ENCODE peak calls at places on chromosome 22, in six cellular contexts. X, H, A, T, C and B are unnamed samples. For H3K4me1, the result is how much of the 10 kb centered on the place peaks cover.

GRCh38 chr22:45228401-45228754 is 12.3 kb downstream of the KIAA0930 start:
- DNase-seq in X (no peak), A (no peak), C (no peak), T (no peak), H (no peak), B (no peak)

GRCh38 chr22:31243339-31244043 is 31.4 kb downstream of the LIMK2 start:
- DNase-seq in C (no peak), X (no peak), T (no peak), A (peak), H (no peak), B (no peak)

GRCh38 chr22:42932857-42933782 is 76.0 kb upstream of the ARFGAP3 start:
- DNase-seq in A (no peak), C (no peak), T (peak), H (no peak), X (no peak), B (no peak)

GRCh38 chr22:32444068-32444467 is 20.2 kb downstream of the BPIFC start:
- DNase-seq in H (no peak), C (no peak), A (peak), T (no peak), X (no peak), B (no peak)

GRCh38 chr22:28283025-28283654 is 364.1 kb upstream of the PITPNB start:
- DNase-seq in H (no peak), C (no peak), T (no peak), A (no peak), X (no peak), B (no peak)

GRCh38 chr22:42651134-42651533 is 1.9 kb upstream of the CYB5R3 start:
- DNase-seq in C (no peak), A (no peak), T (no peak), H (no peak), X (no peak), B (no peak)

GRCh38 chr22:30872282-30873041 is 96.1 kb downstream of the MORC2 start:
- DNase-seq in C (no peak), H (peak), A (no peak), X (no peak), T (no peak), B (no peak)

GRCh38 chr22:28903080-28903479 is 19.7 kb downstream of the ZNRF3 start:
- DNase-seq in T (peak), X (no peak), H (peak), A (no peak), C (no peak), B (no peak)

GRCh38 chr22:28015676-28016601 is 96.9 kb upstream of the PITPNB start:
- DNase-seq in H (peak), T (peak), A (no peak), C (peak), X (no peak), B (no peak)

GRCh38 chr22:34067031-34067430 is 146.8 kb upstream of the LARGE1 start:
- DNase-seq in X (no peak), A (no peak), C (no peak), H (no peak), T (no peak), B (no peak)

GRCh38 chr22:24107668-24108067 is 73.6 kb upstream of the SUSD2 start:
- DNase-seq in H (peak), X (no peak), C (peak), A (no peak), T (peak), B (peak)

GRCh38 chr22:17890245-17890671 is 116.0 kb upstream of the BID start:
- DNase-seq in H (no peak), X (no peak), T (no peak), A (no peak), C (no peak), B (no peak)

GRCh38 chr22:27318516-27318915 is 483.0 kb downstream of the MN1 start:
- DNase-seq in X (no peak), H (peak), A (peak), C (peak), T (no peak), B (no peak)

GRCh38 chr22:45226681-45227186 is 14.0 kb downstream of the KIAA0930 start:
- DNase-seq in H (no peak), X (no peak), T (peak), C (no peak), A (no peak), B (no peak)

GRCh38 chr22:24230911-24231656 is 13.8 kb downstream of the GGT5 start:
- DNase-seq in T (peak), H (no peak), C (no peak), X (peak), A (peak), B (no peak)

GRCh38 chr22:46147471-46148267 is 2.7 kb upstream of the PPARA start:
- DNase-seq in A (no peak), C (no peak), H (peak), T (peak), X (no peak), B (no peak)

GRCh38 chr22:30310881-30311771 is 15.6 kb downstream of the TBC1D10A start:
- DNase-seq in H (peak), T (peak), A (no peak), X (no peak), C (peak), B (peak)

GRCh38 chr22:24189249-24190158 is 8.2 kb downstream of the SUSD2 start:
- DNase-seq in X (peak), T (peak), H (peak), A (peak), C (peak), B (no peak)

GRCh38 chr22:39493759-39494158 is 8.3 kb upstream of the MIEF1 start:
- DNase-seq in A (no peak), T (no peak), C (no peak), X (no peak), H (no peak), B (no peak)

GRCh38 chr22:21974058-21974649 is 8.4 kb downstream of the TOP3B start:
- DNase-seq in A (no peak), C (no peak), H (no peak), T (no peak), X (no peak), B (no peak)

GRCh38 chr22:29044657-29045176 is 16.9 kb downstream of the C22orf31 start:
- DNase-seq in H (no peak), C (no peak), X (no peak), T (no peak), A (no peak), B (no peak)

GRCh38 chr22:41919357-41920224 is 4.7 kb upstream of the SHISA8 start:
- DNase-seq in C (no peak), T (peak), A (no peak), X (peak), H (no peak), B (no peak)

GRCh38 chr22:16789860-16790493 is 35.2 kb downstream of the XKR3 start:
- DNase-seq in A (no peak), X (no peak), T (no peak), C (no peak), H (no peak), B (no peak)

GRCh38 chr22:39515266-39516050 is 4.9 kb upstream of the ATF4 start:
- DNase-seq in X (no peak), H (no peak), A (no peak), C (no peak), T (no peak), B (no peak)

GRCh38 chr22:23904855-23905254 is 10.7 kb downstream of the MIF start:
- DNase-seq in X (no peak), H (no peak), A (no peak), T (no peak), C (no peak), B (no peak)

GRCh38 chr22:25540912-25541660 is 23.4 kb upstream of the GRK3 start:
- DNase-seq in A (no peak), T (no peak), C (no peak), H (no peak), X (no peak), B (no peak)
- H3K4me1 ChIP-seq in A (under half), T (under half), C (under half), H (under half), X (under half), B (under half)

DNA sequence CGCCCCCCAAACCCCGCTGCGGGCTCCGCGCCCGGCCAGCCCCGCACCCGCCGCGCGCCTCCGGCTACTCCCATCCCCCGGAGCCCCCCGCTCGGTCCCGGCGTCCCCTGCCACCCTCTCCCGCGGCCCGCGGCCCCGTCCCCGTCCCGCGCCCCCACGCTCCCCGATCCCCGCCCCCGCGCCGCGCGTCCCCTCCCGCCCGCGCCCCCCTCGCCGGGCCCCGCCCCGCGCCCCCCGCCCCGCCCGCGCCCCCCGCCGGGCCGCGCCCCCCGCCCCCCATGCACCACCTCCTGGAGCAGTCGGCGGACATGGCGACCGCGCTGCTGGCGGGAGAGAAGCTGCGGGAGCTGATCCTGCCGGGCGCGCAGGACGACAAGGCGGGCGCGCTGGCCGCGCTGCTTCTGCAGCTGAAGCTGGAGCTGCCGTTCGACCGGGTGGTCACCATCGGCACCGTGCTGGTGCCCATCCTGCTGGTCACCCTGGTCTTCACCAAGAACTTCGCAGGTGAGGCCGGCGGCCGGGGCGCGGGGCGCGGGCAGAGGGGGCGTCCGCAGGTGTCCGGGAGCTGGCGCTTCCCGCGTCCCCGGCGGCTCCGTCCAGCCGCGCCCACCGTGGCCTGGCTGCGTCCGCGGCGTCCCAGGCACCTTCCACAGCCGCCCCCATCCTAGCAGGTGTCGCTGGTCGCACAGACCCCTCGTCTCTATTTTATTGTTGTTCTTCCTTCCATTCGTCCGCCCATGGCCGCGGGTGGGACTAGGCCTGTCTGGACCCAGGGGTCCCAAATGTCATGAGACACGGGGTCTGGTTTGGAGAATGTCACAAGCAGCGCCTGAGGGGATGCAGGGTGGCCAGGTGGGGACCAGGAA is at the start of gene PANX2:
- DNase-seq in H (no peak), T (peak), X (no peak), A (no peak), C (no peak), B (no peak)
- H3K4me3 ChIP-seq in H (peak), T (peak), X (peak), A (peak), C (peak), B (peak)

GRCh38 chr22:37633082-37633692 is 6.3 kb upstream of the SH3BP1 start:
- DNase-seq in A (no peak), T (no peak), C (no peak), H (no peak), X (no peak), B (no peak)

GRCh38 chr22:37635157-37635556 is 4.3 kb upstream of the SH3BP1 start:
- DNase-seq in H (no peak), X (no peak), A (no peak), C (no peak), T (no peak), B (no peak)

GRCh38 chr22:37633693-37634504 is 5.6 kb upstream of the SH3BP1 start:
- DNase-seq in X (peak), H (peak), T (peak), C (peak), A (no peak), B (no peak)

GRCh38 chr22:37636186-37636948 is 3.1 kb upstream of the SH3BP1 start:
- DNase-seq in C (no peak), A (no peak), H (no peak), X (no peak), T (no peak), B (no peak)

DNA sequence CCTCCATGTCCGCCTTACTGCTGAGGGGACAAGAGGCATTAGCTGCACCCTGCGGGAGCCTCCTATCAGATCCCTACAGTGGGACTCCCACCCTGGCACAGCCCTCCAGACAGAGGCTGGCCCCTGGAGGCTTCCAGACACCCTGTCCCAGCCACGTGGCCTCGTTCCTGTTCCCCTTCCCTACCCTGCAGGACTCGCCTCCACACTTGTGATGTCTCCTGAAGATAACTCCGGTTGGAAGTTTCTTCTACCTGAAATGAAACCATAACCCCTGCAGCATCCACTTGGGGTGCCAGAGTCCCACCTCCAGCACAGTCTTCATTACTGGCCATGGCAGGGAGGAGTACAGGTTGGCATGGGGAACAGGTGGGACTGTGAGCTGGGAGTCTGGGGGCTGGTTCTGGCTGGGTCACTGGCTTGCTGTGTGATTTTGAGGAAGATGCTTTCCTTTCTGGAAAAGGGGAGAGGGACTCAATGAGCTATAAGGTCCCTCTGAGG is 4.9 kb upstream of the SH3BP1 start:
- DNase-seq in T (no peak), H (no peak), X (no peak), A (no peak), C (no peak), B (no peak)
- TF ChIP-seq CTCF in T (no peak), H (peak), X (peak), A (peak), C (no peak), B (no peak)

GRCh38 chr22:48139776-48140175 is 1377.3 kb downstream of the TBC1D22A start:
- DNase-seq in A (no peak), T (no peak), C (no peak), X (no peak), H (no peak), B (no peak)
- H3K4me1 ChIP-seq in A (under half), T (under half), C (under half), X (under half), H (under half), B (under half)

DNA sequence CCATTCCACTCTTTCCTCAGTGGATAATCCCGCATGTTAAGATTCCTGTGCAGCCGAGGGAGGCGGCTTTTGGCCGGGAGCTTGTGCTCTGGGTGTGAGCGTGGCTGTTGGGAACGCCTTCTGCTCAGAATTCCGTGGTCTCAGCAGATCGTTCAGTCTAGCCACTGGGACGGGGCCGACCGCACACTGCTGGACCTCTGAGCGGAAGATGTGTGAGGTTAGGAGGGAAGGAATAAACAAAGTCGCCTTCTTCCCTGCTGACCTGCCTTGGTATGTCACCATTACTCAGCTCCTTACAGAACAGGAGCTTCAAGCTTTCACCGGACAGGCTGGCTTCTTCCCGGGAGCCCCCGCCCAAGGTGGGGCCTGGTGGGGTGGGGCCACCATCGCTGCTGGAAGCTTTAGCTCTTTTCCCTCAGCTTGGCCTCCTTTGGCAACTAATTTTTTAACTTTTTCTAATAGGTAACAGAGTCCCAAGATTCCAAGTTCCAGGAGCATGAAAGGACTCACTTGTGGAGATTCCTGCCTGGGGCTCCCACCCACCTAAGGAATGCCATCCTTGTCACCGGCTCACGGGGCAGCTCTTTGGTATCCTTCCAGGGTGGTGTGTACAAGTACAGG is 22.5 kb upstream of the SEPTIN5 start:
- DNase-seq in A (peak), X (no peak), H (no peak), T (peak), C (no peak), B (no peak)
- H3K4me3 ChIP-seq in A (peak), X (no peak), H (no peak), T (no peak), C (no peak), B (peak)

GRCh38 chr22:35379146-35379993 is 1.5 kb upstream of the HMOX1 start:
- DNase-seq in A (peak), H (no peak), X (no peak), T (no peak), C (no peak), B (no peak)

GRCh38 chr22:35378547-35379078 is 2.3 kb upstream of the HMOX1 start:
- DNase-seq in X (no peak), A (no peak), C (no peak), H (no peak), T (no peak), B (no peak)

GRCh38 chr22:35381424-35381772 is 502 bp downstream of the HMOX1 start:
- DNase-seq in A (no peak), H (no peak), C (no peak), X (no peak), T (no peak), B (no peak)

GRCh38 chr22:35380013-35380412 is 883 bp upstream of the HMOX1 start:
- DNase-seq in X (no peak), T (no peak), C (no peak), H (no peak), A (no peak), B (no peak)

DNA sequence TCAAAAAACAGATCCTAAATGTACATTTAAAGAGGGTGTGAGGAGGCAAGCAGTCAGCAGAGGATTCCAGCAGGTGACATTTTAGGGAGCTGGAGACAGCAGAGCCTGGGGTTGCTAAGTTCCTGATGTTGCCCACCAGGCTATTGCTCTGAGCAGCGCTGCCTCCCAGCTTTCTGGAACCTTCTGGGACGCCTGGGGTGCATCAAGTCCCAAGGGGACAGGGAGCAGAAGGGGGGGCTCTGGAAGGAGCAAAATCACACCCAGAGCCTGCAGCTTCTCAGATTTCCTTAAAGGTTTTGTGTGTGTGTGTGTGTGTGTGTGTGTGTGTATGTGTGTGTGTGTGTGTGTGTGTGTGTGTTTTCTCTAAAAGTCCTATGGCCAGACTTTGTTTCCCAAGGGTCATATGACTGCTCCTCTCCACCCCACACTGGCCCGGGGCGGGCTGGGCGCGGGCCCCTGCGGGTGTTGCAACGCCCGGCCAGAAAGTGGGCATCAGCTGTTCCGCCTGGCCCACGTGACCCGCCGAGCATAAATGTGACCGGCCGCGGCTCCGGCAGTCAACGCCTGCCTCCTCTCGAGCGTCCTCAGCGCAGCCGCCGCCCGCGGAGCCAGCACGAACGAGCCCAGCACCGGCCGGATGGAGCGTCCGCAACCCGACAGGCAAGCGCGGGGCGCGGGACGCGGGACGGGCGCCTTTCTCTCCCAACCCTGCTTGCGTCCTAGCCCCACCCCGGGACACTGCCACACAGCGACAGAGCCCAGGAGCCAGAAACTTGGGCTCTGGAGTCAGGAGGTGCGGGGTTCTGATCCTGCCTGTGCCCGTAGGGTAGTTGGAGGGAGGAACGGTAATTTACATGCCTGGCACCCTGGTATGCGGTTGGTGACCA is at the start of gene HMOX1:
- DNase-seq in C (peak), A (peak), X (no peak), H (peak), T (peak), B (peak)
- TF ChIP-seq CTCF in C (peak), A (no peak), X (no peak), H (no peak), T (peak), B (no peak)